ENCODE peak calls at places on chromosomes 4 and X, in nine cellular contexts. G is NCI-H2029; J is upper lobe of right lung; S is germinal center; U is BJ; T is AG09319; B is stimulated activated CD4-positive, alpha-beta T cell treated with anti-CD3 and anti-CD28 coated beads, Interleukin-1b, Interleukin-23, amount 100 ng/mL, for 4 hours; Z is endothelial cell; W is fibroblast of the conjunctiva. O is an unnamed sample.

GRCh38 chrX:138871739-138872138 is 160.2 kb upstream of the FGF13 start:
- DNase-seq in B (no peak), T (no peak), Z (no peak), G (no peak), S (no peak), J (no peak), W (no peak), U (no peak), O (no peak)

GRCh38 chr4:1009647-1010521 is 1.5 kb upstream of the FGFRL1 start:
- DNase-seq in G (peak), W (no peak), J (peak), Z (peak), B (peak), T (no peak), S (peak), U (no peak), O (peak)

GRCh38 chrX:130093271-130093670 is 17.0 kb downstream of the ELF4 start:
- DNase-seq in Z (no peak), S (no peak), J (no peak), G (no peak), B (no peak), T (no peak), U (no peak), W (no peak), O (no peak)

GRCh38 chr4:38106886-38107514 is 146.8 kb downstream of the PTTG2 start:
- DNase-seq in W (no peak), T (no peak), S (no peak), G (peak), Z (no peak), U (no peak), B (no peak), J (no peak), O (no peak)

GRCh38 chrX:132218100-132218807 is 993 bp downstream of the RAP2C start:
- DNase-seq in T (peak), Z (peak), G (peak), J (peak), U (no peak), W (peak), B (peak), S (peak), O (peak)

GRCh38 chr4:151851354-151851753 is 90.5 kb upstream of the GATB start:
- DNase-seq in G (no peak), T (no peak), S (no peak), Z (no peak), B (no peak), J (no peak), W (no peak), U (no peak), O (no peak)

GRCh38 chr4:172225457-172225856 is 412.3 kb downstream of the GALNTL6 start:
- DNase-seq in S (no peak), G (no peak), J (no peak), W (no peak), B (no peak), Z (no peak), U (no peak), T (no peak), O (no peak)

GRCh38 chrX:35826503-35826902 is 28.4 kb downstream of the MAGEB16 start:
- DNase-seq in W (no peak), Z (no peak), B (no peak), T (no peak), J (no peak), G (no peak), S (no peak), U (no peak), O (no peak)

GRCh38 chr4:186709509-186709908 is 14.1 kb downstream of the FAT1 start:
- DNase-seq in U (no peak), G (no peak), J (no peak), W (no peak), Z (no peak), S (no peak), T (no peak), B (no peak), O (no peak)

O was measured in amniotic stem cell.